ENCODE peak calls at places on chromosomes 1 and 21, in four cellular contexts. One of them, this sample, is unnamed.

GRCh38 chr1:152878042-152878441 is at the start of gene SMCP:
- DNase-seq in adrenal gland: no peak
- DNase-seq in activated naive CD8-positive, alpha-beta T cell treated with anti-CD3 and anti-CD28 coated beads for 36 hours: peak; percentile 26
- DNase-seq in C1 segment of cervical spinal cord: no peak
- DNase-seq in this sample: no peak

GRCh38 chr1:59265622-59266021 is 31.3 kb upstream of the FGGY start:
- DNase-seq in adrenal gland: no peak
- DNase-seq in C1 segment of cervical spinal cord: no peak
- DNase-seq in activated naive CD8-positive, alpha-beta T cell treated with anti-CD3 and anti-CD28 coated beads for 36 hours: no peak
- DNase-seq in this sample: no peak

GRCh38 chr1:207824691-207825090 is 72.8 kb downstream of the CD46 start:
- DNase-seq in activated naive CD8-positive, alpha-beta T cell treated with anti-CD3 and anti-CD28 coated beads for 36 hours: no peak
- DNase-seq in C1 segment of cervical spinal cord: no peak
- DNase-seq in adrenal gland: no peak
- DNase-seq in this sample: no peak

GRCh38 chr1:84768634-84769033 is 78.4 kb upstream of the SSX2IP start:
- DNase-seq in activated naive CD8-positive, alpha-beta T cell treated with anti-CD3 and anti-CD28 coated beads for 36 hours: no peak
- DNase-seq in adrenal gland: no peak
- DNase-seq in C1 segment of cervical spinal cord: no peak
- DNase-seq in this sample: no peak

GRCh38 chr1:192610114-192610958 is 25.6 kb upstream of the RGS13 start:
- DNase-seq in activated naive CD8-positive, alpha-beta T cell treated with anti-CD3 and anti-CD28 coated beads for 36 hours: no peak
- DNase-seq in adrenal gland: no peak
- DNase-seq in C1 segment of cervical spinal cord: no peak
- DNase-seq in this sample: no peak

GRCh38 chr21:16713331-16714114 is 799.3 kb upstream of the CXADR start:
- DNase-seq in activated naive CD8-positive, alpha-beta T cell treated with anti-CD3 and anti-CD28 coated beads for 36 hours: no peak
- DNase-seq in C1 segment of cervical spinal cord: no peak
- DNase-seq in adrenal gland: no peak
- DNase-seq in this sample: no peak

GRCh38 chr1:15296602-15297321 is 49.7 kb downstream of the FHAD1 start:
- DNase-seq in adrenal gland: no peak
- DNase-seq in C1 segment of cervical spinal cord: no peak
- DNase-seq in activated naive CD8-positive, alpha-beta T cell treated with anti-CD3 and anti-CD28 coated beads for 36 hours: no peak
- DNase-seq in this sample: no peak

GRCh38 chr1:156676820-156677615 is at the start of gene NES:
- DNase-seq in activated naive CD8-positive, alpha-beta T cell treated with anti-CD3 and anti-CD28 coated beads for 36 hours: no peak
- DNase-seq in adrenal gland: peak; percentile 63
- DNase-seq in C1 segment of cervical spinal cord: no peak
- DNase-seq in this sample: peak; percentile 40

GRCh38 chr1:7508052-7508745 is 262.9 kb upstream of the VAMP3 start:
- DNase-seq in C1 segment of cervical spinal cord: no peak
- DNase-seq in adrenal gland: no peak
- DNase-seq in activated naive CD8-positive, alpha-beta T cell treated with anti-CD3 and anti-CD28 coated beads for 36 hours: no peak
- DNase-seq in this sample: no peak

GRCh38 chr1:85047472-85048295 is 616 bp downstream of the MCOLN3 start:
- DNase-seq in C1 segment of cervical spinal cord: no peak
- DNase-seq in adrenal gland: no peak
- DNase-seq in activated naive CD8-positive, alpha-beta T cell treated with anti-CD3 and anti-CD28 coated beads for 36 hours: no peak
- DNase-seq in this sample: no peak

GRCh38 chr1:186202174-186202843 is 172.7 kb downstream of the TPR start:
- DNase-seq in adrenal gland: no peak
- DNase-seq in activated naive CD8-positive, alpha-beta T cell treated with anti-CD3 and anti-CD28 coated beads for 36 hours: no peak
- DNase-seq in C1 segment of cervical spinal cord: no peak
- DNase-seq in this sample: no peak

GRCh38 chr1:24786191-24786590 is 40.9 kb downstream of the CLIC4 start:
- DNase-seq in activated naive CD8-positive, alpha-beta T cell treated with anti-CD3 and anti-CD28 coated beads for 36 hours: no peak
- DNase-seq in adrenal gland: no peak
- DNase-seq in C1 segment of cervical spinal cord: no peak
- DNase-seq in this sample: no peak

GRCh38 chr1:110089561-110090275 is 19.2 kb upstream of the ALX3 start:
- DNase-seq in C1 segment of cervical spinal cord: no peak
- DNase-seq in adrenal gland: no peak
- DNase-seq in activated naive CD8-positive, alpha-beta T cell treated with anti-CD3 and anti-CD28 coated beads for 36 hours: no peak
- DNase-seq in this sample: no peak

GRCh38 chr1:93446837-93447451 is 974 bp upstream of the FNBP1L start:
- DNase-seq in adrenal gland: peak; percentile 44
- DNase-seq in C1 segment of cervical spinal cord: no peak
- DNase-seq in activated naive CD8-positive, alpha-beta T cell treated with anti-CD3 and anti-CD28 coated beads for 36 hours: no peak
- DNase-seq in this sample: no peak

GRCh38 chr1:155942578-155943141 is 1.2 kb downstream of the RXFP4 start:
- DNase-seq in activated naive CD8-positive, alpha-beta T cell treated with anti-CD3 and anti-CD28 coated beads for 36 hours: no peak
- DNase-seq in adrenal gland: no peak
- DNase-seq in C1 segment of cervical spinal cord: no peak
- DNase-seq in this sample: no peak

GRCh38 chr1:70143052-70143659 is 62.2 kb downstream of the LRRC40 start:
- DNase-seq in activated naive CD8-positive, alpha-beta T cell treated with anti-CD3 and anti-CD28 coated beads for 36 hours: no peak
- DNase-seq in adrenal gland: no peak
- DNase-seq in C1 segment of cervical spinal cord: no peak
- DNase-seq in this sample: no peak

GRCh38 chr1:167881786-167882185 is 32.1 kb downstream of the ADCY10 start:
- DNase-seq in activated naive CD8-positive, alpha-beta T cell treated with anti-CD3 and anti-CD28 coated beads for 36 hours: no peak
- DNase-seq in adrenal gland: no peak
- DNase-seq in C1 segment of cervical spinal cord: no peak
- DNase-seq in this sample: no peak

GRCh38 chr1:193190096-193190744 is 3.8 kb upstream of the B3GALT2 start:
- DNase-seq in adrenal gland: no peak
- DNase-seq in C1 segment of cervical spinal cord: no peak
- DNase-seq in activated naive CD8-positive, alpha-beta T cell treated with anti-CD3 and anti-CD28 coated beads for 36 hours: no peak
- DNase-seq in this sample: no peak

GRCh38 chr1:115555446-115555845 is 86.3 kb upstream of the VANGL1 start:
- DNase-seq in C1 segment of cervical spinal cord: no peak
- DNase-seq in adrenal gland: no peak
- DNase-seq in activated naive CD8-positive, alpha-beta T cell treated with anti-CD3 and anti-CD28 coated beads for 36 hours: no peak
- DNase-seq in this sample: no peak

GRCh38 chr1:219587817-219588561 is 24.9 kb downstream of the ZC3H11B start:
- DNase-seq in adrenal gland: no peak
- DNase-seq in activated naive CD8-positive, alpha-beta T cell treated with anti-CD3 and anti-CD28 coated beads for 36 hours: no peak
- DNase-seq in C1 segment of cervical spinal cord: no peak
- DNase-seq in this sample: no peak

GRCh38 chr1:25197982-25198681 is 34.2 kb downstream of the SYF2 start:
- DNase-seq in adrenal gland: no peak
- DNase-seq in C1 segment of cervical spinal cord: no peak
- DNase-seq in activated naive CD8-positive, alpha-beta T cell treated with anti-CD3 and anti-CD28 coated beads for 36 hours: no peak
- DNase-seq in this sample: no peak

GRCh38 chr1:8437286-8437685 is 119.4 kb downstream of the SLC45A1 start:
- DNase-seq in activated naive CD8-positive, alpha-beta T cell treated with anti-CD3 and anti-CD28 coated beads for 36 hours: no peak
- DNase-seq in adrenal gland: no peak
- DNase-seq in C1 segment of cervical spinal cord: no peak
- DNase-seq in this sample: no peak

GRCh38 chr1:245807954-245808719 is 653.4 kb downstream of the KIF26B start:
- DNase-seq in activated naive CD8-positive, alpha-beta T cell treated with anti-CD3 and anti-CD28 coated beads for 36 hours: no peak
- DNase-seq in C1 segment of cervical spinal cord: no peak
- DNase-seq in adrenal gland: no peak
- DNase-seq in this sample: no peak